ENCODE peak calls at places on chromosomes 7 and 10, in five cellular contexts. U is lower leg skin, C is GM13976, L is upper lobe of right lung, I is H9. Z is an unnamed sample.

GRCh38 chr10:124654686-124655085 is 89.5 kb downstream of the FAM53B start:
- DNase-seq in I (no peak), U (no peak), C (no peak), L (no peak), Z (no peak)

GRCh38 chr7:108234981-108235450 is 104.9 kb upstream of the LAMB4 start:
- DNase-seq in C (no peak), L (no peak), U (no peak), I (no peak), Z (no peak)

GRCh38 chr10:30999084-30999712 is 32.5 kb downstream of the ZNF438 start:
- DNase-seq in C (no peak), L (no peak), U (peak; percentile 52), I (no peak), Z (no peak)

GRCh38 chr7:90592036-90592435 is 4.1 kb upstream of the CDK14 start:
- DNase-seq in L (no peak), U (no peak), I (no peak), C (no peak), Z (no peak)

GRCh38 chr10:103717341-103718246 is 137.8 kb downstream of the SH3PXD2A start:
- DNase-seq in C (no peak), L (no peak), I (peak; percentile 58), U (no peak), Z (no peak)

GRCh38 chr10:110356628-110357245 is 52.0 kb upstream of the SMNDC1 start:
- DNase-seq in I (no peak), L (no peak), U (no peak), C (peak; percentile 87), Z (no peak)

GRCh38 chr10:32050145-32050544 is 6.1 kb downstream of the KIF5B start:
- DNase-seq in L (no peak), I (no peak), U (no peak), C (no peak), Z (no peak)

GRCh38 chr7:27771111-27771510 is 31.1 kb downstream of the TAX1BP1 start:
- DNase-seq in I (no peak), C (no peak), U (no peak), L (no peak), Z (no peak)

GRCh38 chr7:48088559-48089414 is at the start of gene UPP1:
- DNase-seq in L (peak; percentile 98), C (peak; percentile 90), I (peak; percentile 95), U (peak; percentile 93), Z (peak; percentile 89)

GRCh38 chr7:107044347-107045194 is at the start of gene PRKAR2B:
- DNase-seq in U (peak; percentile 33), I (peak; percentile 88), L (peak; percentile 82), C (peak; percentile 89), Z (peak; percentile 92)

GRCh38 chr10:112634096-112634830 is 187.2 kb downstream of the VTI1A start:
- DNase-seq in U (no peak), I (no peak), L (no peak), C (no peak), Z (no peak)

GRCh38 chr7:43501881-43502280 is 81.0 kb upstream of the STK17A start:
- DNase-seq in I (no peak), U (no peak), C (no peak), L (no peak), Z (no peak)

GRCh38 chr10:56360583-56360966 is 484 bp downstream of the ZWINT start:
- DNase-seq in L (no peak), C (no peak), U (no peak), I (no peak), Z (peak; percentile 10)

GRCh38 chr10:74179124-74179710 is 28.2 kb downstream of the ADK start:
- DNase-seq in I (no peak), C (no peak), U (no peak), L (no peak), Z (no peak)

GRCh38 chr10:120005408-120006280 is 113.1 kb downstream of the SEC23IP start:
- DNase-seq in C (no peak), L (no peak), U (no peak), I (peak; percentile 37), Z (no peak)

GRCh38 chr10:68138526-68138925 is 29.2 kb downstream of the MYPN start:
- DNase-seq in C (no peak), U (no peak), I (no peak), L (no peak), Z (no peak)

GRCh38 chr10:11532329-11532728 is 79.1 kb downstream of the USP6NL start:
- DNase-seq in I (no peak), U (no peak), C (no peak), L (no peak), Z (no peak)

GRCh38 chr7:47941136-47941844 is 7.0 kb downstream of the PKD1L1 start:
- DNase-seq in C (no peak), U (no peak), I (no peak), L (no peak), Z (no peak)

GRCh38 chr10:96366508-96366907 is 7.7 kb upstream of the OPALIN start:
- DNase-seq in U (no peak), C (no peak), I (no peak), L (no peak), Z (no peak)

GRCh38 chr10:78852856-78853255 is 215.9 kb upstream of the ZMIZ1 start:
- DNase-seq in U (no peak), L (no peak), I (peak; percentile 69), C (peak; percentile 39), Z (peak; percentile 22)

GRCh38 chr7:139682136-139683013 is 95.4 kb downstream of the HIPK2 start:
- DNase-seq in C (no peak), L (no peak), U (no peak), I (no peak), Z (no peak)

GRCh38 chr10:110460111-110460809 is 37.4 kb upstream of the DUSP5 start:
- DNase-seq in L (no peak), U (no peak), I (no peak), C (no peak), Z (peak; percentile 66)

GRCh38 chr10:32298066-32298812 is 48.7 kb downstream of the EPC1 start:
- DNase-seq in U (no peak), C (no peak), I (no peak), L (no peak), Z (no peak)

GRCh38 chr10:31751401-31752080 is 177.1 kb downstream of the ARHGAP12 start:
- DNase-seq in I (no peak), C (no peak), L (no peak), U (no peak), Z (no peak)

GRCh38 chr10:45000764-45001381 is at the start of gene ZNF22:
- DNase-seq in I (peak; percentile 69), C (peak; percentile 80), U (no peak), L (peak; percentile 88), Z (peak; percentile 78)

GRCh38 chr7:22499044-22499443 is 944 bp downstream of the STEAP1B start:
- DNase-seq in I (no peak), C (no peak), L (no peak), U (no peak), Z (no peak)

GRCh38 chr10:92290076-92290836 is 622 bp downstream of the CPEB3 start:
- DNase-seq in C (peak; percentile 54), L (peak; percentile 63), U (peak; percentile 32), I (no peak), Z (no peak)

GRCh38 chr10:12814166-12814565 is 187.3 kb downstream of the CCDC3 start:
- DNase-seq in I (no peak), U (no peak), C (no peak), L (peak; percentile 20), Z (no peak)

GRCh38 chr7:665251-665650 is 61.2 kb upstream of the DNAAF5 start:
- DNase-seq in L (no peak), C (no peak), U (no peak), I (peak; percentile 48), Z (no peak)

GRCh38 chr10:104796817-104797216 is 155.7 kb downstream of the SORCS3 start:
- DNase-seq in L (no peak), C (no peak), I (no peak), U (no peak), Z (no peak)

GRCh38 chr10:13270877-13271551 is 28.9 kb downstream of the PHYH start:
- DNase-seq in C (no peak), I (no peak), U (no peak), L (no peak), Z (no peak)

GRCh38 chr7:120218702-120219101 is 54.3 kb upstream of the KCND2 start:
- DNase-seq in L (no peak), I (no peak), C (no peak), U (peak; percentile 44), Z (no peak)

GRCh38 chr7:108114117-108114841 is 15.9 kb downstream of the LAMB4 start:
- DNase-seq in L (no peak), U (no peak), C (no peak), I (peak; percentile 75), Z (no peak)

GRCh38 chr7:83011954-83012353 is 150.7 kb downstream of the PCLO start:
- DNase-seq in C (no peak), U (no peak), L (no peak), I (no peak), Z (no peak)

GRCh38 chr7:130853503-130854279 is 119.7 kb upstream of the KLF14 start:
- DNase-seq in L (no peak), C (no peak), U (no peak), I (no peak), Z (no peak)
- TF ChIP-seq CTCF in L (no peak), C (no peak), U (no peak), I (no peak), Z (no peak)

DNA sequence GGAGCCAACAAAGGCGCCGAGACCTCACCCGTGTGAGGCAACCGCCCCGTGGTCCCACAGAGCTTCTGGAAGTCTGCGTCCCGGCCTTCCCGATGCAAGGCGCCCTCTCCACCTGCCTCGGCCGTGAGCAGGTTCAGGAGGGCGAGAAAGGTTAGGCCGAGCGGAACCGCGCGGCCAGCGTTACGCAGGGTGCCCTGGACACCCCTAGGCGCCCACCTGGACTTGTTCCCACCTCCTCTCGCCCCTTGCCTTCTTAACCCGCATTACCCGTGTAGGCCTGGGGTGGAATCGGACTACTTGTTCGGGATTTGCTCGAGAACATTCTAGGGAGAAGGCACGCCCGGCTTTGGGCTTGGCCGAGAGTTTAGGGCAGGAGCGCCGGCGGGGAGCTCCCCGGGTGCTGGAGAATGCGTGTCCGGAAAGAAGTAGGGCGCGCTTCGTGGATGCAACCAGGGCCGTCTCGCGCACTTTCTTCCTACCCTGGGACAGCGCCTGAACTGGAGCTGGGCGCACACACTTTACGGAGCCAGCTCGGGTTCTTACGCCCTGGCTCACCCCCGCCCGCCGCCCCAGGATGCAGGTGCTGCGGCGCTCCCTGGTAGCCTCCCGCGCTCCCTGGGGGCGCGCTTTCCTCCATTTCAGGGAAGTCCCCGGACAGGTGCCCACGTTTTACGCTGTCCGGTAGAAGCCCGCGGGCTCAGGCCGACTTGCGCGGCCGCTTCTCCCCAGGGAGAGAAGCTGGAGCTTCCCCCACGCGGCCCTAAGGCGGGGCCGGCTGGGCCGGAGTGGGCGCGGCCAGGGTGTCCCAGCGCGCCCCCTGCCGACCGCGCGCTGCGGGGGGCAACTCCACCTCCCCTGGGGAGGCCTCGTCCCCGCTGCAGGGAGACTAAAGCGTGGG is 74.5 kb downstream of the INSIG1 start:
- DNase-seq in L (peak; percentile 70), U (no peak), C (peak; percentile 77), I (no peak), Z (no peak)
- TF ChIP-seq CTCF in L (peak; percentile 36), U (no peak), C (peak; percentile 58), I (peak; percentile 35), Z (peak; percentile 28)

GRCh38 chr7:70042533-70042932 is 444.3 kb downstream of the AUTS2 start:
- DNase-seq in L (no peak), C (no peak), U (no peak), I (no peak), Z (no peak)
- TF ChIP-seq CTCF in L (peak; percentile 28), C (no peak), U (no peak), I (peak; percentile 25), Z (no peak)

GRCh38 chr10:59675812-59676211 is 33.8 kb downstream of the SLC16A9 start:
- DNase-seq in L (no peak), C (no peak), I (peak; percentile 54), U (no peak), Z (peak; percentile 19)
- TF ChIP-seq CTCF in L (no peak), C (no peak), I (peak; percentile 74), U (no peak), Z (no peak)

GRCh38 chr10:28541695-28542365 is 8.9 kb downstream of the WAC start:
- DNase-seq in I (no peak), C (no peak), U (no peak), L (no peak), Z (no peak)
- TF ChIP-seq CTCF in I (peak; percentile 44), C (no peak), U (no peak), L (no peak), Z (no peak)